ENCODE peak calls at places on chromosomes 4 and X, in seven cellular contexts. K is mesendoderm, F is IMR-90, J is trophoblast cell, Y is H9, Z is H1, E is neuronal stem cell. O is an unnamed sample.

GRCh38 chr4:75429208-75429607 is 85.0 kb downstream of the RCHY1 start:
- DNase-seq in K (no peak), F (no peak), J (no peak), Y (no peak), Z (no peak), E (no peak), O (no peak)

GRCh38 chr4:11073621-11074051 is 355.1 kb downstream of the HS3ST1 start:
- DNase-seq in K (peak), F (no peak), J (no peak), Y (no peak), Z (peak), E (no peak), O (no peak)

GRCh38 chr4:8385611-8386010 is 54.9 kb downstream of the ACOX3 start:
- DNase-seq in K (no peak), F (no peak), J (no peak), Y (no peak), Z (no peak), E (no peak), O (peak)

GRCh38 chr4:158346576-158346975 is 136.3 kb downstream of the TMEM144 start:
- DNase-seq in K (no peak), F (no peak), J (no peak), Y (no peak), Z (no peak), E (no peak), O (no peak)

GRCh38 chrX:10636337-10636736 is 16.0 kb upstream of the MID1 start:
- DNase-seq in K (peak), F (peak), J (peak), Y (peak), Z (no peak), E (no peak), O (peak)

GRCh38 chrX:72306851-72307645 is 1.3 kb upstream of the CITED1 start:
- DNase-seq in K (peak), F (peak), J (peak), Y (peak), Z (no peak), E (peak), O (peak)

GRCh38 chr4:126827669-126828068 is 805.1 kb upstream of the INTU start:
- DNase-seq in K (no peak), F (no peak), J (no peak), Y (no peak), Z (no peak), E (no peak), O (no peak)

GRCh38 chr4:17055788-17056187 is 157.3 kb upstream of the LDB2 start:
- DNase-seq in K (peak), F (peak), J (no peak), Y (no peak), Z (no peak), E (no peak), O (peak)

GRCh38 chr4:55124337-55125076 is 888 bp downstream of the KDR start:
- DNase-seq in K (peak), F (no peak), J (no peak), Y (peak), Z (no peak), E (peak), O (peak)

GRCh38 chrX:5113128-5113527 is 1115.5 kb downstream of the NLGN4X start:
- DNase-seq in K (peak), F (no peak), J (no peak), Y (no peak), Z (no peak), E (no peak), O (peak)

GRCh38 chr4:55398966-55399365 is 3.2 kb downstream of the TMEM165 start:
- DNase-seq in K (no peak), F (peak), J (no peak), Y (no peak), Z (no peak), E (no peak), O (peak)

GRCh38 chrX:120453985-120454384 is 15.1 kb downstream of the LAMP2 start:
- DNase-seq in K (no peak), F (no peak), J (no peak), Y (no peak), Z (no peak), E (no peak), O (peak)

GRCh38 chr4:20428410-20429160 is 176.9 kb downstream of the SLIT2 start:
- DNase-seq in K (peak), F (peak), J (no peak), Y (no peak), Z (no peak), E (no peak), O (no peak)

GRCh38 chr4:141913928-141914327 is 277.5 kb downstream of the IL15 start:
- DNase-seq in K (no peak), F (peak), J (no peak), Y (no peak), Z (no peak), E (no peak), O (no peak)

GRCh38 chrX:361231-362145 is 25.2 kb downstream of the PPP2R3B start:
- DNase-seq in K (no peak), F (no peak), J (no peak), Y (no peak), Z (no peak), E (no peak), O (no peak)

GRCh38 chrX:132271330-132271729 is 52.1 kb upstream of the RAP2C start:
- DNase-seq in K (no peak), F (no peak), J (peak), Y (no peak), Z (no peak), E (no peak), O (no peak)

GRCh38 chr4:113316879-113317278 is 267.4 kb downstream of the ANK2 start:
- DNase-seq in K (peak), F (no peak), J (no peak), Y (no peak), Z (no peak), E (no peak), O (no peak)

GRCh38 chrX:50168305-50168704 is 32.5 kb downstream of the AKAP4 start:
- DNase-seq in K (no peak), F (peak), J (no peak), Y (no peak), Z (no peak), E (no peak), O (no peak)

GRCh38 chrX:42976729-42977366 is 198.9 kb upstream of the PPP1R2C start:
- DNase-seq in K (peak), F (no peak), J (peak), Y (no peak), Z (no peak), E (no peak), O (no peak)

GRCh38 chr4:52643846-52644245 is 15.3 kb downstream of the USP46 start:
- DNase-seq in K (no peak), F (peak), J (no peak), Y (no peak), Z (no peak), E (no peak), O (peak)

GRCh38 chr4:3220586-3221494 is 28.1 kb upstream of the MSANTD1 start:
- DNase-seq in K (no peak), F (no peak), J (no peak), Y (no peak), Z (no peak), E (no peak), O (no peak)

GRCh38 chr4:40524642-40525041 is 105.0 kb downstream of the RBM47 start:
- DNase-seq in K (no peak), F (peak), J (no peak), Y (no peak), Z (no peak), E (no peak), O (no peak)

GRCh38 chrX:134144231-134144630 is 92.8 kb upstream of the CCDC160 start:
- DNase-seq in K (peak), F (peak), J (no peak), Y (no peak), Z (no peak), E (no peak), O (peak)

GRCh38 chr4:41319553-41319952 is 62.8 kb downstream of the UCHL1 start:
- DNase-seq in K (peak), F (no peak), J (peak), Y (no peak), Z (no peak), E (no peak), O (no peak)

GRCh38 chrX:7889680-7890079 is 37.5 kb downstream of the PNPLA4 start:
- DNase-seq in K (no peak), F (peak), J (peak), Y (no peak), Z (no peak), E (no peak), O (peak)

GRCh38 chrX:16807548-16807947 is 21.3 kb downstream of the TXLNG start:
- DNase-seq in K (peak), F (peak), J (no peak), Y (no peak), Z (no peak), E (no peak), O (peak)

GRCh38 chr4:8547108-8547911 is 32.9 kb upstream of the GPR78 start:
- DNase-seq in K (peak), F (peak), J (peak), Y (peak), Z (peak), E (peak), O (no peak)

GRCh38 chrX:17030092-17030491 is 83.6 kb downstream of the REPS2 start:
- DNase-seq in K (no peak), F (no peak), J (no peak), Y (no peak), Z (no peak), E (no peak), O (no peak)

GRCh38 chrX:114334473-114334982 is 249.4 kb upstream of the HTR2C start:
- DNase-seq in K (no peak), F (no peak), J (no peak), Y (no peak), Z (no peak), E (no peak), O (no peak)

GRCh38 chr4:157590679-157591078 is 370.2 kb downstream of the GRIA2 start:
- DNase-seq in K (no peak), F (no peak), J (no peak), Y (no peak), Z (no peak), E (no peak), O (no peak)

GRCh38 chr4:24912252-24913098 is at the start of gene CCDC149:
- DNase-seq in K (peak), F (peak), J (peak), Y (peak), Z (peak), E (peak), O (peak)

GRCh38 chr4:165355900-165356300 is 22.9 kb upstream of the CPE start:
- DNase-seq in K (peak), F (peak), J (no peak), Y (peak), Z (no peak), E (peak), O (peak)

DNA sequence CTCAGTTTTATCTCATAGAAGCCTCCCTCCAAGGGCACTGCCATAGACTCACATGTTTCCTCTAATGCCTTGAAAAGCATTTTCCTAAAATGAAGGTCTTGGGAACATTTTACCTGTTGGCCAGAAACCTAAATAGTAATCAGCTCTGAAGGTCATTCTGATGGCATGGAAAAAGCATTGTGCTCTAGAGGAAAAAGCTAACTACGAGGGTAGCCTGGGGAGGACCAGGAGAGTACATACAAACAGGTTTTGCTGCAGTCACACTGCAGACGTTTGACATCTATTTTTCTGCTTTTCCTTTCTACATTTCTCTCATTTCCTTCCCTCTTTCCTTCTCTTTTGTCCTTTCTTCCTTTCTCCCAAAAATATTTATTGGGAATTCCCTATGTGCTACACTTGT is 103.3 kb upstream of the SORBS2 start:
- DNase-seq in K (no peak), F (no peak), J (no peak), Y (no peak), Z (no peak), E (no peak), O (no peak)
- H3K18ac ChIP-seq in K (no peak), F (peak), J (no peak), Y (no peak), Z (no peak), E (no peak), O (no peak)

DNA sequence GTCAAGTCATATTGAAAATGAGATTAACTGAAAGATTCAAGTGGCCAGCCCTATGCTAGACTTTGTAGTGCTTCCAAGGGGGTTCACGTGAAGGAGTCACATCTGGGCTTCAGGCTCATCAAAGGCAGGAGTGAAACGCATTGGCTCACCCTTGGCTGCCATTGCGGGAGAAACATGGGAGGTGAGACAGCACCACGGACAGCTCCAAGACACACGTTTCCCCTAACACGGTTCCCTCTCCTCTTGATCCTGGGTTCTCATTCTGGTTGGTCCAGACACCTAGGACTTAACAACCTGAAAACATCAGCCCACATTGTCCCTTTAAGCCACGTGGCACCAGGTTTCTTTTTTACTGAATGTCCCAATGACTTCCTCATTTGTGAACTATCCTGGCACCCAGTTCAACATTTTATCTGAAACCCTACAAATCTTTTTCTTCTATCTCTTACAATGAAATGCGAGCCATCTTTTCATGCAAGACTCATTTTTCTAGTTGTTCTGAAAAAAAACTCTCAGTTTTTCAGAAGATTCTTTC is 279.0 kb upstream of the VCX3A start:
- DNase-seq in K (peak), F (no peak), J (no peak), Y (peak), Z (no peak), E (peak), O (no peak)
- H2BK5ac ChIP-seq in K (no peak), F (no peak), J (no peak), Y (no peak), Z (no peak), E (no peak), O (no peak)

GRCh38 chr4:57254727-57255126 is 144.5 kb upstream of the IGFBP7 start:
- DNase-seq in K (no peak), F (no peak), J (no peak), Y (no peak), Z (no peak), E (no peak), O (no peak)
- H3K18ac ChIP-seq in K (no peak), F (no peak), J (no peak), Y (no peak), Z (no peak), E (no peak), O (no peak)

GRCh38 chrX:129737921-129738320 is 858 bp upstream of the XPNPEP2 start:
- DNase-seq in K (no peak), F (peak), J (no peak), Y (no peak), Z (no peak), E (no peak), O (peak)
- H2BK5ac ChIP-seq in K (no peak), F (no peak), J (no peak), Y (no peak), Z (no peak), E (no peak), O (no peak)

DNA sequence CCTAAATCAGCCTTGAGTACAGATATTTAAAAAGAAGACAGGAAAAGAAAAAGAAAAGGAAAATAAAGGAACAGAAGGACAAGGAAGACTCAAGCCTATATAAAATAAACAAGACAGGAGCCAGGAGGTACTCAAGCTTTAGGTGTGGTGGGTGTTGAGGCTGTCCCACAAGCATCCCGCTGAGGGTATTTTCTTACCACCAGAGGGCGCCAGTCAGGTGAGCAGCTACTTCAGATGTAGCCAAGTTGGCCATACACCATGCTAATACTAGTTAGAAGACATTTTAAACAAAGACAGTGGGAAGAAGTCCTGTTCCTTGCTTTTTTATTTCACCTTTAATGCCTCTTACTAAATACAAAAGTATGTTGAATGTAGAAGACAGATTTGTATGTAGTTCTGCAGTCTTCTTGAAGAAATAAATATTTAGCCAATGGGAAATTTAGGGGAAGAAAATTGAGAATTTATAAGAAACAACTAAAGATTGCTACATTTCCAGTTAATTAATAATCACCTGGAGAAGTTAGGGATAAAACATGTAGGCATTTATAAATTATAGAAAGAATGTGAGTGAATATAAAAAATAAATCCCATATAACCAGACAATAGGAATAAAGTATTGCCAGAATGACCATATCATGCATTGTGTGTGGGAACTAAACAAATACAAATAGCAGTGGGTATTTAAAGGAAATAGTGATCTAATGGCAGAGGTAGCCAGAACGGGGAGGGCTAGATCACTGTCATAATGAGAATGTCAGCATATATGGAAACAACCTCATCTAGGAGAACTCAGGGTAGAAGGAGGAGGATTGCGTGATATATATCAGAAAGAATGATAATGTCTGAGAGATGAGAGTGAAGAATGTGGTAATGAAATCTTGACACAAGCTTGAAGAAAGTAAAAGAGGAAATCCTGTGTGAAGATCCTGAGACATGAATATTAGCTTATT is 71.0 kb downstream of the MTHFD2L start:
- DNase-seq in K (peak), F (peak), J (peak), Y (peak), Z (peak), E (peak), O (peak)
- H3K18ac ChIP-seq in K (no peak), F (no peak), J (no peak), Y (no peak), Z (no peak), E (no peak), O (no peak)

GRCh38 chrX:148426467-148426866 is 74.0 kb upstream of the AFF2 start:
- DNase-seq in K (no peak), F (no peak), J (no peak), Y (peak), Z (peak), E (no peak), O (no peak)
- H2BK5ac ChIP-seq in K (no peak), F (no peak), J (no peak), Y (no peak), Z (peak), E (no peak), O (no peak)

DNA sequence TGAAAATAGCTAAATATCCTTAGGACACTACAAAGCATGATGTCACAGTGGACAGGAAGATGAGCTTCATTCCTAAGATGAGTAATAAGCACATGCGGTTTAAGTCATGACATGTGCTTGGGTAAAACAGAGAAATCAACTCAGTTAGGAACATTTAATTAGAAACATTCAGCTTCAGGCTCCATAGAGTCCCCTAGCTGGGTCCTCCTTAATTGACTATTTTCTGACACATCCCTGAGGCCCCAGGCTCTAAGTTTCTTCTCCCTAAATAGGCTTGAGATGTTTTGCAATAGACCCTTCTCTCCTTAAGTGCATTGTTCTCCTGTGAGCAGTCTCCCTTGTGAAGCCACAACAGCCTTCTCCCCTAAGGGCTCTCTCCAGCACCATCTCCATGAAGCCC is 70.4 kb upstream of the ANXA3 start:
- DNase-seq in K (peak), F (peak), J (peak), Y (no peak), Z (no peak), E (no peak), O (peak)
- H3K18ac ChIP-seq in K (no peak), F (no peak), J (no peak), Y (no peak), Z (no peak), E (no peak), O (no peak)

DNA sequence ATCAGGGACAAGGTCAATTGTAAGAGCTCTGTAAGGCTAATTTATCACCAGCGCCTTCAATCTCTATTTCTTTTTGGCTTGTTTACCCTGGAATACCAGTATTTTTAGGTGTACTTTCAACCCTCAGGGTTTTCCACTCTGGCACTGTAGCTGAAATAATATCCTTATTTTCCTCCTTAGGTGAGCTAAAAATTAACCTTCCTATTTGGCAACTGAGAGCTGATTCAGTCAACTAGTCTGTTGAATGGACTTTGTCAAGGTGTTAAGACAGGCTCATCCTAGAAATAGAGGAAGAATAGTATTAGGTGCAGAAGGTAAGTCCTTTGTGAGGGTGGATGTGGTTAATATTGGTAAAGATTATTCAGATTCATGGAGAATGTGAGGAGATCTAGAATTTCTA is 101.3 kb upstream of the BANK1 start:
- DNase-seq in K (no peak), F (no peak), J (no peak), Y (no peak), Z (no peak), E (no peak), O (no peak)
- H2BK5ac ChIP-seq in K (no peak), F (no peak), J (no peak), Y (no peak), Z (no peak), E (no peak), O (no peak)

DNA sequence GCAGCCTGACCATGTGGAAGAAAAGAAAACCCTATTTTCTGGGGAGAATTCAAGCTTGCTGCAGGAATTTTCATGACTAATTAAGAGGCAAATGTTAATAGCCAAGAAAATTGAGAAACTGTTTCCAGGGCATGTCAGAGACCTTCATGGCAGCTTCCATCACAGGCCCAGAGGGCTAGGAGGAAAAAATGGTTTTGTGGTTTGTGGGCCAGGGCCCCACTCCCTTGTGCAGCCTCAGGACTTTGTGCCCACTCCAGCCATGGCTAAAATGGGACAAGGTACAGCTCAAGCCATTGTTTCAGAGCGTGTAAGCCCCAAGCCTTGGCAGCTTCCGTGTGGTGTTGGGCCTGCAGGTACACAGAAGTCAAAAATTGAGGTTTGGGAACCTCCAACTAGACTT is 282.9 kb downstream of the DCAF12L2 start:
- DNase-seq in K (peak), F (no peak), J (no peak), Y (no peak), Z (no peak), E (no peak), O (no peak)
- H3K18ac ChIP-seq in K (no peak), F (no peak), J (no peak), Y (no peak), Z (no peak), E (no peak), O (no peak)

O was measured in mesenchymal stem cell.